ENCODE peak calls at places on chromosomes 4 and X, in four cellular contexts. Q is mesenchymal stem cell, C is breast epithelium, Y is GM23248. B is an unnamed sample. For H3K27me3, the result is how much of the 10 kb centered on the place peaks cover.

GRCh38 chr4:831483-831805 is 5.5 kb upstream of the CPLX1 start:
- DNase-seq in Q (no peak), C (no peak), Y (no peak), B (no peak)

GRCh38 chr4:3302164-3302785 is 9.5 kb downstream of the RGS12 start:
- DNase-seq in Q (no peak), C (peak), Y (no peak), B (no peak)

GRCh38 chr4:145099653-145100052 is 1.5 kb downstream of the ABCE1 start:
- DNase-seq in Q (no peak), C (no peak), Y (peak), B (peak)

GRCh38 chr4:102578270-102578669 is 77.1 kb downstream of the NFKB1 start:
- DNase-seq in Q (no peak), C (no peak), Y (no peak), B (no peak)

GRCh38 chr4:4364486-4365208 is 22.3 kb upstream of the NSG1 start:
- DNase-seq in Q (no peak), C (no peak), Y (no peak), B (no peak)

GRCh38 chr4:54439831-54440243 is 210.7 kb downstream of the PDGFRA start:
- DNase-seq in Q (peak), C (no peak), Y (peak), B (no peak)

GRCh38 chrX:7115557-7115956 is 32.0 kb upstream of the STS start:
- DNase-seq in Q (peak), C (no peak), Y (no peak), B (no peak)

GRCh38 chrX:37357436-37357835 is 8.3 kb downstream of the PRRG1 start:
- DNase-seq in Q (no peak), C (no peak), Y (no peak), B (no peak)

GRCh38 chrX:106932960-106933537 is 12.8 kb downstream of the CLDN2 start:
- DNase-seq in Q (peak), C (no peak), Y (peak), B (no peak)

GRCh38 chr4:1715002-1715761 is 3.1 kb upstream of the SLBP start:
- DNase-seq in Q (no peak), C (no peak), Y (peak), B (no peak)

GRCh38 chr4:22962186-22962786 is 269.5 kb downstream of the GBA3 start:
- DNase-seq in Q (peak), C (no peak), Y (peak), B (no peak)

GRCh38 chr4:658031-658667 is 15.9 kb downstream of the ATP5ME start:
- DNase-seq in Q (no peak), C (no peak), Y (no peak), B (no peak)

GRCh38 chr4:55178226-55179005 is 53.0 kb upstream of the KDR start:
- DNase-seq in Q (no peak), C (no peak), Y (no peak), B (no peak)

GRCh38 chrX:12496343-12496742 is 294.9 kb upstream of the PRPS2 start:
- DNase-seq in Q (no peak), C (no peak), Y (no peak), B (no peak)

GRCh38 chr4:86582453-86582852 is 11.7 kb upstream of the PTPN13 start:
- DNase-seq in Q (no peak), C (no peak), Y (peak), B (no peak)

GRCh38 chr4:122378711-122379110 is at the start of gene ADAD1:
- DNase-seq in Q (no peak), C (no peak), Y (no peak), B (no peak)

GRCh38 chrX:15971696-15972095 is 117.1 kb upstream of the AP1S2 start:
- DNase-seq in Q (no peak), C (no peak), Y (no peak), B (no peak)

GRCh38 chr4:145823743-145824142 is 114.9 kb downstream of the ZNF827 start:
- DNase-seq in Q (no peak), C (no peak), Y (no peak), B (no peak)

GRCh38 chrX:57121162-57121741 is at the start of gene SPIN2B:
- DNase-seq in Q (peak), C (peak), Y (peak), B (peak)

GRCh38 chr4:45033676-45034410 is 307.5 kb upstream of the GNPDA2 start:
- DNase-seq in Q (no peak), C (no peak), Y (no peak), B (no peak)

GRCh38 chrX:87517571-87518141 is at the start of gene KLHL4:
- DNase-seq in Q (peak), C (no peak), Y (peak), B (peak)

GRCh38 chr4:127783026-127783769 is 1.1 kb downstream of the HSPA4L start:
- DNase-seq in Q (peak), C (peak), Y (peak), B (peak)

GRCh38 chr4:127783971-127784519 is 1.9 kb downstream of the HSPA4L start:
- DNase-seq in Q (no peak), C (no peak), Y (no peak), B (peak)

GRCh38 chr4:127782025-127782274 is 172 bp upstream of the HSPA4L start:
- DNase-seq in Q (no peak), C (no peak), Y (peak), B (peak)

GRCh38 chr4:127781303-127782024 is 658 bp upstream of the HSPA4L start:
- DNase-seq in Q (peak), C (peak), Y (peak), B (no peak)

DNA sequence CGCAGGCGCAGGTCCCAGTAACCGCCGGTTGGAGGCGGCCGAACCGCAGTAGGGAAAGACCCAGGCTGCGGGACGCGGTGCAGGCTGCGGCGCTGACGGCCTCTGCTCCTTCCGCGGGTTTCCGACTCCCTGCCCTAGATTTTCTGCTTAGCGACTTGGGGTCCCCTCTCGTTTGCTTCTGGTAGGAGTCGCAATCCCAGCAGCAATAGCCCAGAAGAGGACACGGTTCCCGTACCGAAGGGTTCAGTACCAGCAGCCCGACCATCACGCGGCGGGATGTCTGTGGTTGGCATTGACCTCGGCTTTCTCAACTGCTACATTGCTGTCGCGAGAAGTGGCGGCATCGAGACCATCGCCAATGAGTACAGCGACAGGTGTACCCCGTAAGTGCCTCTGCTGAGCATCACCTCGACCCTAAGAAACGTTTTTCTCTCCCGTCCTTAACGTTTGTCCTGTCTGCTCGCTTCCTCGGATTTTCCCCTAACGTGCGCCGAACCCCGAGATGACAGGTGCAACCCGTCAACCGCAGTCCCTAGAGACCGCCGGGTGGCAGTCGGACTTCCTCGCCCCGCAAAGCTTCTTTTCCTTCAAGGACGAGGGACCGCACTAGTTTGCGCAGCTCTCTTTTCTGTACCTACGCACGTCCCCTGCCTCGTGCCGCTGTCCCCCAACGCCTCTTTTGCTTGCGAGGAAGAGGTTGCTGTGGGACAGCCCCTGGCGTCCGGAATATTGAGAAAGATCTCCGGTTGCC is at the start of gene HSPA4L:
- DNase-seq in Q (peak), C (peak), Y (peak), B (peak)
- H3K27ac ChIP-seq in Q (no peak), C (peak), Y (peak), B (peak)

GRCh38 chr4:5895287-5895686 is 2.4 kb upstream of the CRMP1 start:
- DNase-seq in Q (no peak), C (no peak), Y (no peak), B (no peak)
- H3K27me3 ChIP-seq in Q (half or more), C (under half), Y (half or more), B (half or more)

DNA sequence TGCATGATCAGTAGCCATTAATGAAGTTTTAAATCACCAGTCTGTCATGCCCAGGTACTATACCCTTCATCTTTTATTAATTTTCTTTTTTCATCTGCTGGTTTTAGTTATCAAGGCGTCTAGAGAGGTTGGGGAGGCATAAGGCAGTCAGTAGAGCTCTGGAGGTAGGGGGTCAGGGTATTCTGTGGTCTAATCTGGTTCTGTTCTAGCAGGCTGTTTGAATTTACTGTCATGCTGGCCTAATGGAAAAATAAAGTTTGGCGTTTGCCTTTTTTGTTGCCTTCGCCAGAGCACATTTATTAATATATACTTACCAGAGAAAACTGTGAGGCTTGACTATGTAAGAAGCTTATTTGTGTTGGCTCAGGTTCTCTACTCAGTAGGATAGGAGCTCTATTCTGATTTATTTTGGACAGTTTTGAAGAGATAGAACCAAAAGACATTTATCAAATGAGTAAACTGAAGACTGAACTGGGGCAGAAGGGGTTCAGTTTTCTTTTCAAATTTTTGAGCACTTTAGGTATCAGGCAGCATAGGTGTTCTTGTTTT is 46.9 kb downstream of the TMEM131L start:
- DNase-seq in Q (no peak), C (no peak), Y (peak), B (no peak)
- H3K27ac ChIP-seq in Q (peak), C (no peak), Y (peak), B (no peak)

GRCh38 chrX:33132569-33132968 is 78.8 kb downstream of the DMD start:
- DNase-seq in Q (no peak), C (no peak), Y (no peak), B (no peak)
- H3K27me3 ChIP-seq in Q (under half), C (under half), Y (under half), B (under half)

GRCh38 chr4:6939761-6940743 is 30.4 kb downstream of the TBC1D14 start:
- DNase-seq in Q (no peak), C (no peak), Y (no peak), B (no peak)

GRCh38 chr4:6938758-6939201 is 29.2 kb downstream of the TBC1D14 start:
- DNase-seq in Q (no peak), C (no peak), Y (no peak), B (no peak)

GRCh38 chr4:6941796-6942195 is 32.2 kb downstream of the TBC1D14 start:
- DNase-seq in Q (no peak), C (no peak), Y (no peak), B (peak)

GRCh38 chr4:6942238-6942800 is 32.7 kb downstream of the TBC1D14 start:
- DNase-seq in Q (peak), C (no peak), Y (peak), B (peak)

DNA sequence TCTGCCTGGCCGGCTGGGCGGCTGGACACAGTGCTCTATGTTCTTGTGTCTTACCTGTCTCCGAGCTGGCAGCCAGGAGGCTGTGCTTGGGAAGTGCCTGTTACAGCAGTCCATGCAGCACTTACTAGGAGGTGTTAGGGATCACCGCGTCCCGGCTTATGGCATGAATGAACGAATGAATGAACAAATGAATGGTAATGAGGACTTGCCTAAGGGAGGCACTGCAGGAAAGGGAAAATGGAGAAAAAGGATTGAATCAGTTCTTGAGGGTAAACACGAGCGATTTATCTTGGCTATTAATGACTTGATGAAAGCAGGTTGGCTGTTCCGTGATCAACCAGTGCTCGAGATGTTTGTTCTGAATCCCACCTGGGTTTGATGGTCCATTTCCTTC is 31.1 kb downstream of the TBC1D14 start:
- DNase-seq in Q (no peak), C (no peak), Y (no peak), B (no peak)
- H3K27ac ChIP-seq in Q (no peak), C (peak), Y (no peak), B (no peak)

GRCh38 chr4:98662619-98663225 is 4.3 kb upstream of the TSPAN5 start:
- DNase-seq in Q (no peak), C (no peak), Y (no peak), B (no peak)
- H3K27me3 ChIP-seq in Q (under half), C (under half), Y (under half), B (under half)

DNA sequence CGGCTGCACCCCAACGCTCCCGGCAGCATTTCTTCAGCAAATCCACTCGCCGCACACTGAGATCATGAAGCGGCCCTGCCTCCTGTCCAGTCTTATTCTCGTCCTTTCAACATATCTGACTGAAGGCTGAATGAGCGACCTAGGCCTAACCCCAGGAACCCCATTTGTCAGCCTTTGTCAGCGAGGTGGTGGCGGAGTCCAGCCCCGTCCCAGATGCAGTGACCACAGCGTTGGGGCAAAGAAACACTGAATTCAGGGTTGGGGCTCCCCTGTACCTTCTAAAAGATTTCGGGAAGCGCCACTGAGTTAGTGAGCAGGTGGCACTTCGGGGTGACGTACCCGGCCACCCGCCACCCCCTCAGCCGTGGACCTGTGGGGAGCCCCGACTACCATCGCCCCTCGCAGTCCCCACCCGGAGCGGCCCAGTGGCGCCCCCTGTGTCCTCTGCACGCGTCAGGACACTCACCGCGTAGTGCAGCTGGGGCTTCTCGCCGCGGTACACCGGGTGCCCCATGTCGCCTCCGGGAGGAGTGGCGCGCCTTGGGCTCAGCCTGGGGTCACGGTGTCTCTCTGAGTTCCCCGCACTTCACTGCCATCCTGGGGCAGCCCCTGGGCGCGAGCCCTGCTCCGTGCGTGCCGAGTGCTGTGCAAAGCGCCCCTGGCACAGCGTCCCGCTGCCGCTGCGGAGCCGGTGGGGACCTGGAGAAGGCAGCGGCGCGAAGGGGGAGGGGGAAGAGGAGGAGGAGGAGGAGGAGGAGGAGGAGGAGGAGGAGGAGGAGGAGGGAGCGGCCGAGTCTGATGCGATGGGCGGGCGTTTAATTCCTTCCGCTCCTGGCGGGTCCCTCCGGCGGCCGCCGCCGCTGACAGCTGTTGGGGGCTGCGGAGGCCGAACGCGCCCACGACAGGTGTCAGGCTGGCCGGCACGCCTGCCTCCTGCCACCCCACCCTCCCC is 134.1 kb downstream of the AMELX start:
- DNase-seq in Q (no peak), C (no peak), Y (peak), B (no peak)
- H3K27ac ChIP-seq in Q (no peak), C (peak), Y (no peak), B (no peak)

GRCh38 chr4:140752669-140753068 is 3.5 kb downstream of the TBC1D9 start:
- DNase-seq in Q (no peak), C (no peak), Y (no peak), B (no peak)

GRCh38 chr4:140757220-140757607 is 1.0 kb upstream of the TBC1D9 start:
- DNase-seq in Q (no peak), C (no peak), Y (no peak), B (no peak)

GRCh38 chr4:140754918-140755810 is 1.0 kb downstream of the TBC1D9 start:
- DNase-seq in Q (no peak), C (no peak), Y (peak), B (peak)

GRCh38 chr4:140755811-140756291 is 334 bp downstream of the TBC1D9 start:
- DNase-seq in Q (peak), C (peak), Y (peak), B (peak)

DNA sequence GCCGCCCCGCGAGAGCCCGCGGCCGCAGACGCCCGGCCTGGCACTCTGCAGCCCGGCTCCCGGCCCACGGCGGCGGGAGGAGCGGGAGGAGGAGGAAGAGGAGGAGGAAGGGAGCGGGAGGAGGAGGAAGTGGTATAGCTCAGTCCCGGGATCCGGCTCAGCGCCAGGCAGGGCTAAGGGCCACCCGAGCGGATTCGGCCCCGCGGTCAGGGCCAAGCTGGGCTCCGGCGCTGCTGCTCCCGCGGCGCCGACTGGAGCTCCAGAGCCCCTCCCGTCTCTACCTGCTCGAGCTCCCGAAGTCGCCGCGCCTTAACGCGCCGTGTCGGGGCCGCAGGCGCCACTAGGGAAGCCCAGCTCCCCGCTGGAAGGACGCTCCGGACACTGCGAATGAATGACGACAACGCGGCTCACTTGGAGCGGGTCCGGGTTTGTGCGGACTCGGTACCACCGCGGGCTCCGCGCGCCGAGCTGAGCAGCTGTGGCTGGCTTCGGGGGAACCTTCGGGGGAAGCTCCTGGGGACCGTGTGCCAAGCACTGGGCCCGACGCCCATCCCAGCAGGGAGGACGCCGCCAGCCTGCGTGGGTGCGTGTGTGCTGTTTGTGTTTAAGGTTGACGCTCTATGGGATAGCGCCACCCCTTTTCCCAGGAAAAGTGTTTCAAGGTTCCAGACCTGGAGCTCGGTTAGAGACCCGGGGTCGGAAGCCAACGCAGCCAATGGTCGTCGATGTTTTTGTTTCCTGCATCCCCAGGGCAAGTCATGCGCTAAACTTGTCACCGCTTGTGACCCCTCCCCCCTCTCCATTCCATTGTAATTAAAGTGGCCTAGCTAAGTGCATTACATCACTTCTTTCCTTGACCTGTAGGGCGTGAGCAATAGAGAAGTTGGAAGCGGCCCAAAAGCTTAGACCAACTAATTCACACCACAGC is at the start of gene TBC1D9:
- DNase-seq in Q (peak), C (peak), Y (peak), B (peak)
- H3K27me3 ChIP-seq in Q (under half), C (under half), Y (under half), B (under half)

GRCh38 chr4:127219247-127219646 is 413.5 kb upstream of the INTU start:
- DNase-seq in Q (no peak), C (no peak), Y (no peak), B (no peak)
- H3K27ac ChIP-seq in Q (no peak), C (no peak), Y (no peak), B (no peak)